ENCODE peak calls at places on chromosomes 5 and 9, in ten cellular contexts. A is GM23338, J is lower lobe of right lung, S is left ventricle myocardium inferior, B is mammary epithelial cell, L is brain microvascular endothelial cell, X is adrenal gland, E is Panc1, G is neural progenitor cell, U is mucosa of descending colon. P is an unnamed sample.

GRCh38 chr9:137589441-137590122 is 730 bp downstream of the ZMYND19 start:
- DNase-seq in A (peak), G (peak), J (peak), B (no peak), X (no peak), L (no peak), U (no peak), S (no peak), E (no peak), P (no peak)

GRCh38 chr9:87716141-87716540 is 9.8 kb upstream of the CTSL start:
- DNase-seq in X (no peak), E (no peak), J (no peak), L (no peak), B (no peak), A (no peak), S (no peak), U (no peak), G (no peak), P (no peak)

GRCh38 chr5:154575869-154576806 is 98.1 kb upstream of the HAND1 start:
- DNase-seq in L (no peak), E (no peak), U (no peak), A (peak), S (no peak), G (no peak), J (no peak), X (no peak), B (no peak), P (no peak)

GRCh38 chr5:167244583-167244982 is 1046.9 kb upstream of the WWC1 start:
- DNase-seq in S (no peak), E (no peak), X (no peak), B (no peak), L (peak), G (peak), U (no peak), A (peak), J (no peak), P (no peak)

GRCh38 chr5:150304481-150305081 is 1.9 kb upstream of the ARSI start:
- DNase-seq in B (no peak), J (no peak), L (no peak), A (no peak), S (no peak), E (no peak), U (no peak), G (no peak), X (no peak), P (no peak)

GRCh38 chr5:107184066-107184465 is 486.7 kb downstream of the EFNA5 start:
- DNase-seq in J (no peak), E (no peak), X (no peak), G (no peak), A (no peak), U (no peak), B (no peak), L (no peak), S (no peak), P (no peak)

GRCh38 chr5:98341038-98341710 is 432.3 kb upstream of the RGMB start:
- DNase-seq in B (peak), E (no peak), S (no peak), X (no peak), G (no peak), J (no peak), A (no peak), L (peak), U (no peak), P (peak)

GRCh38 chr9:85172001-85172978 is 502.8 kb downstream of the NTRK2 start:
- DNase-seq in J (no peak), U (no peak), X (no peak), G (no peak), E (no peak), S (peak), L (no peak), B (peak), A (no peak), P (peak)

GRCh38 chr5:172499287-172499686 is 45.0 kb upstream of the SH3PXD2B start:
- DNase-seq in L (no peak), B (no peak), U (no peak), A (no peak), X (no peak), S (no peak), E (no peak), J (no peak), G (no peak), P (no peak)

GRCh38 chr9:12859704-12860251 is 85.0 kb downstream of the LURAP1L start:
- DNase-seq in L (peak), G (no peak), E (peak), A (no peak), J (no peak), S (no peak), X (no peak), B (peak), U (no peak), P (peak)

GRCh38 chr9:13513710-13514444 is 234.4 kb upstream of the MPDZ start:
- DNase-seq in L (peak), S (no peak), J (no peak), B (peak), E (no peak), X (no peak), U (no peak), G (peak), A (peak), P (no peak)

GRCh38 chr5:132483661-132484385 is 6.8 kb downstream of the IRF1 start:
- DNase-seq in J (no peak), X (no peak), B (no peak), A (no peak), U (no peak), L (no peak), E (no peak), G (no peak), S (no peak), P (no peak)

GRCh38 chr9:8486095-8486494 is 686.5 kb upstream of the DMAC1 start:
- DNase-seq in B (no peak), U (peak), L (peak), A (peak), G (peak), J (no peak), X (no peak), S (no peak), E (no peak), P (peak)

GRCh38 chr9:127449332-127449966 is 1.8 kb downstream of the RPL12 start:
- DNase-seq in S (no peak), J (no peak), L (no peak), A (no peak), X (no peak), E (no peak), G (no peak), B (no peak), U (no peak), P (no peak)

GRCh38 chr9:127904518-127904887 is 5.1 kb upstream of the ST6GALNAC6 start:
- DNase-seq in B (no peak), L (no peak), X (peak), U (no peak), A (peak), J (peak), G (no peak), E (no peak), S (no peak), P (no peak)

GRCh38 chr5:155004138-155004744 is 9.3 kb upstream of the KIF4B start:
- DNase-seq in G (peak), A (peak), J (no peak), X (peak), U (peak), B (peak), S (no peak), E (no peak), L (no peak), P (no peak)

GRCh38 chr5:83726912-83727311 is 6.3 kb upstream of the HAPLN1 start:
- DNase-seq in E (no peak), L (peak), J (no peak), U (no peak), S (no peak), B (no peak), G (no peak), A (no peak), X (no peak), P (peak)

GRCh38 chr5:71790433-71790832 is 71.4 kb downstream of the CARTPT start:
- DNase-seq in A (no peak), S (no peak), J (no peak), U (no peak), L (no peak), E (no peak), X (no peak), G (peak), B (no peak), P (no peak)

GRCh38 chr5:151063136-151063544 is 17.7 kb downstream of the TNIP1 start:
- DNase-seq in E (no peak), J (no peak), B (peak), G (no peak), L (peak), U (no peak), X (peak), A (no peak), S (no peak), P (no peak)

GRCh38 chr5:58963361-58963760 is 380.5 kb downstream of the RAB3C start:
- DNase-seq in J (no peak), B (no peak), U (no peak), L (no peak), X (no peak), S (no peak), G (no peak), E (no peak), A (no peak), P (peak)

GRCh38 chr5:170623576-170624181 is 119.9 kb downstream of the KCNIP1 start:
- DNase-seq in G (peak), A (peak), J (no peak), U (peak), E (no peak), L (no peak), X (peak), S (no peak), B (peak), P (no peak)

GRCh38 chr5:143041461-143041860 is 271.3 kb downstream of the ARHGAP26 start:
- DNase-seq in X (no peak), J (no peak), L (no peak), G (no peak), U (no peak), B (no peak), A (no peak), E (no peak), S (no peak), P (no peak)

GRCh38 chr9:117887383-117887782 is 183.2 kb downstream of the TLR4 start:
- DNase-seq in A (no peak), S (no peak), G (no peak), J (no peak), X (no peak), B (peak), E (no peak), L (no peak), U (no peak), P (no peak)

GRCh38 chr5:120151825-120152224 is 312.3 kb upstream of the PRR16 start:
- DNase-seq in B (no peak), J (no peak), L (no peak), E (no peak), X (no peak), A (no peak), G (no peak), U (no peak), S (no peak), P (no peak)

GRCh38 chr9:70936536-70936935 is 184.9 kb downstream of the TRPM3 start:
- DNase-seq in G (no peak), X (no peak), S (no peak), A (no peak), U (no peak), E (no peak), L (no peak), B (no peak), J (no peak), P (no peak)

GRCh38 chr9:11402621-11403020 is 789.8 kb upstream of the PTPRD start:
- DNase-seq in S (no peak), A (no peak), L (no peak), G (no peak), J (no peak), X (no peak), U (no peak), B (no peak), E (no peak), P (no peak)

GRCh38 chr5:110085826-110086225 is 396.1 kb downstream of the MAN2A1 start:
- DNase-seq in S (no peak), A (no peak), J (no peak), X (no peak), G (no peak), B (no peak), U (no peak), L (no peak), E (no peak), P (no peak)

GRCh38 chr9:110912701-110913291 is 125.5 kb downstream of the LPAR1 start:
- DNase-seq in X (no peak), A (no peak), G (no peak), B (no peak), S (no peak), U (no peak), E (no peak), L (no peak), J (no peak), P (no peak)

GRCh38 chr9:8815219-8815618 is 1015.6 kb upstream of the DMAC1 start:
- DNase-seq in A (no peak), G (no peak), J (no peak), S (no peak), E (no peak), B (no peak), U (no peak), L (no peak), X (no peak), P (no peak)

GRCh38 chr5:8184455-8185063 is 315.6 kb downstream of the MTRR start:
- DNase-seq in E (peak), B (peak), A (peak), L (peak), X (peak), S (no peak), G (peak), U (peak), J (no peak), P (no peak)

GRCh38 chr9:105206821-105207699 is 37.4 kb upstream of the SLC44A1 start:
- DNase-seq in U (no peak), A (no peak), B (no peak), E (no peak), S (no peak), L (no peak), J (no peak), G (no peak), X (no peak), P (no peak)

GRCh38 chr5:135085133-135085935 is 51.3 kb upstream of the PITX1 start:
- DNase-seq in A (no peak), U (no peak), J (no peak), L (no peak), S (no peak), B (peak), G (no peak), X (no peak), E (no peak), P (no peak)

GRCh38 chr5:66840527-66841013 is 244.4 kb downstream of the MAST4 start:
- DNase-seq in G (no peak), E (no peak), U (no peak), A (no peak), J (no peak), S (no peak), X (no peak), B (peak), L (no peak), P (peak)

GRCh38 chr9:4099961-4100360 is 199.9 kb downstream of the GLIS3 start:
- DNase-seq in U (no peak), X (no peak), B (no peak), G (no peak), A (no peak), E (no peak), S (no peak), L (no peak), J (no peak), P (no peak)

GRCh38 chr5:139676951-139677367 is 28.8 kb downstream of the CXXC5 start:
- DNase-seq in E (no peak), G (peak), A (no peak), U (no peak), B (no peak), S (no peak), L (no peak), X (no peak), J (no peak), P (no peak)

DNA sequence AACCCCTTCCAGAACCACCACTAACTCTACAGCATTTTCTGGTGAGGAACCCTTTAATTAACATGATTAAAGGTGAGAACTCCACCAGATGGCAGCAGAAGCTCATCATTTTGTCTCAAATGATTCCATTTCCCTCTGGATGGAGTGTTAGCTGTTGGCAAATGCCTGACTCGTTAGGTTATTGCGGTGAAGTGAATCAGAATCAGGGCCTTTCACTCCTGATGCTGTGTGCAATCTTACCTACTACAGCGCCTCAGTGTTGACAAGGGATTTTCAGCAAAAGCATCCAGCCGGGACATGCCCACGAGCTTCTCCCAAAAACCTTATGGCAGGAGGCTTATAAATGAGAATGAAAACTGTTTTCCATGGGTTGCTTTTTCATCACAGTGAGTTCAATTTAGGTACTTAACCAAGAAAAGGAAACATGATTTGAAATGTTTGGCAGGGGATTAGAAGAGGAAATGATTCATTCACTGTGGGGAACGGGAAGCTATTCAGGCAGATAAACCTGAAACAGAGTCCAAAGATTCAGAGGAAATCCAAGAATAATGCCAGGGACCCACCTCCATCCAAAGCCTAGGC is 48.0 kb upstream of the CAST start:
- DNase-seq in B (peak), E (peak), G (peak), X (peak), S (no peak), A (peak), U (peak), J (no peak), L (peak), P (peak)
- H3K4me3 ChIP-seq in B (no peak), E (peak), G (no peak), X (no peak), S (peak), A (no peak), U (no peak), J (peak), L (peak), P (no peak)

DNA sequence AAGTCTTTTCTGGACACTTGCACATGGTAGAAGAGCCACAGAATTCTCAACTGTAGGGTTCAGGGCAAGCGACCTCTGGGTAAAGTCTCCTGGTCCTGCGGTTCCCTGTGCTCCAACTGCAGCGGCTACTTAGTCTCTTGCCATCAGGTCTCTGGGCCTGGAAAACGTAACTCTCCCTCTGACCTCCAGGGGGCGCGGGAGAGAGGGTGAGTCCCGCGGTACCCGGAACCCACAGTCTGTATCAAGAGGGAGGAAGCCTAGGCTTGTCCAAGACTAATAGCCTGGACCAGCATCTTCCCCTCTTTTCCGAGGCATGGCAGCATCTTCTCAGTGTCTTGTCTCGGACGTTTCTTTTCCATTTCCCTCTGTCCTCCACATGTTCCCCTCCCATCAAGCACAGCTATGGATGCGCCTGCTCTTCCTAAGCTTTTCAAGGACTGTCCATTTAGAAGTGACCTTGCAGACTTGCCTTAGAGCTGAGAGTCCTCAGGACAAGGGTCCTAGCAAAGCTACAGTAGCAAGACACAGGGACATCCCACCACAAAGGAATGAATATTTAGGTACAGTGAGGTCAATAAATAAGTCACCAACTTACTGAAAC is 59.3 kb downstream of the FSTL4 start:
- DNase-seq in S (no peak), G (peak), L (peak), U (peak), E (peak), B (peak), A (peak), X (peak), J (peak), P (no peak)
- TF ChIP-seq CTCF in S (peak), G (peak), L (peak), U (peak), E (peak), B (peak), A (peak), X (peak), J (peak), P (peak)

GRCh38 chr5:177405312-177405711 is 4.1 kb downstream of the F12 start:
- DNase-seq in A (no peak), E (no peak), S (no peak), U (no peak), G (no peak), X (no peak), J (no peak), B (no peak), L (no peak), P (no peak)

GRCh38 chr5:177404641-177405134 is 4.2 kb upstream of the PFN3 start:
- DNase-seq in S (no peak), E (no peak), X (no peak), G (no peak), A (no peak), J (no peak), L (no peak), B (no peak), U (peak), P (no peak)

GRCh38 chr5:177403194-177403825 is 2.8 kb upstream of the PFN3 start:
- DNase-seq in G (peak), X (no peak), L (no peak), E (no peak), S (no peak), J (no peak), B (peak), U (peak), A (peak), P (no peak)

GRCh38 chr5:177403826-177404640 is 3.6 kb upstream of the PFN3 start:
- DNase-seq in J (peak), X (peak), A (peak), G (peak), L (peak), U (peak), B (peak), S (peak), E (no peak), P (no peak)

DNA sequence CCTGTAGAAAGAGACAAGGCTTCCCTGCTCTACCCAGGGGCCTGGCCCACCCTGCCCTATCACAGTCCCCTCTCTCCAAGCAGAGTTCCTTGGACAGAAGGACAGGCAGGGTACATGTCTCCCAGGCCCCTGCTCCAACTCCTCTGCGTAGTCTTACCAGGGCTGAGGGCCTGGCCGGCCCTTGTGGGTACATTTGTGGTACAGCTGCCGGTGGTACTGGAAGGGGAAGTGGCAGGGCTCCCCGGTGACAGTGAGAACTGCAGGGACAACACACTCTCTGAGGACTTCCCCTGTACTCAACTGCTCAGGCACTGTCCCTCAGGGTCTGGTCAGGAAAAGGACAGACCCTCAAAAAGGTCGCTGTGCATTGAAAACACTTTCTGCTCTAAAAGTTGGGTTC is 3.6 kb downstream of the F12 start:
- DNase-seq in A (no peak), J (peak), X (no peak), U (no peak), L (no peak), E (no peak), S (peak), G (no peak), B (no peak), P (no peak)
- H3K4me3 ChIP-seq in A (no peak), J (no peak), X (no peak), U (no peak), L (no peak), E (no peak), S (no peak), G (no peak), B (no peak), P (no peak)

DNA sequence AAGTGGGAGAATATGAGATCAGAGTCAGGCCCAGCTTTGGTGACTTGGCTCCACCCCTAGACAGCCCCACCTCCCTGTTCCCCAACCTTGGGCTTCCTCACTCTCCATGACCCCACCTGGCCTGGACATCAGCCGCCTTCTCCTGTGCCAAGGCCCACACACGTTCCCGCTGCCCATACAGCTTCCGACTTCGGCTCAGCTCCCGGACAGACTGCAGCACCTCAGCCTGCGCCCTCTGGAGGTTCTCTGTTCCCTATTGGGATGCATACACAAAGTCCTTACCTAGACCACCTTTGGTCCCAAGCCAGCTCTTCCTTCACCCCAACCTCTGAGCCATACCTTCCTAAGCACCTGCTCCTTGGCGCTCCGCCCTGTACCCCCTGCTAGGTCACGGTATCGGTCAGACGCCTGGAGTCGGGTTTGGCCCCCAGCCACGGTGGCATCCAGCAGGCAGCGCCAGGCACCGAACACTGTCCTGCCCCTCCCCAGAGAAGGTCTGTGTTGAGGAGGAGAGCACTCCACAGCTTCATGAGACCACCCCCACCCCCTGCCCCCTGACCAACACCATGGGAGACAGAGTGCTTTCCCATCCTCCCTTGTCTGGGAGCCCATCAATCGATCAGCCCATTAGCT is 2.0 kb downstream of the FCHSD1 start:
- DNase-seq in J (no peak), S (no peak), A (no peak), B (no peak), E (no peak), G (no peak), U (no peak), X (no peak), L (no peak), P (no peak)
- TF ChIP-seq CTCF in J (no peak), S (no peak), A (no peak), B (no peak), E (no peak), G (no peak), U (no peak), X (no peak), L (no peak), P (no peak)

P was measured in kidney epithelial cell.